ENCODE peak calls at places on chromosomes 11 and 22, in four cellular contexts. One of them, this sample, is unnamed.

GRCh38 chr11:60869451-60869825 is 2.1 kb downstream of the ZP1 start:
- DNase-seq in Caki2: no peak
- DNase-seq in AG10803: no peak
- DNase-seq in islet precursor cell: no peak
- DNase-seq in this sample: no peak

GRCh38 chr11:117443269-117444186 is 115.9 kb downstream of the CEP164 start:
- DNase-seq in Caki2: no peak
- DNase-seq in AG10803: peak
- DNase-seq in islet precursor cell: peak
- DNase-seq in this sample: peak

GRCh38 chr11:76704171-76704948 is 33.8 kb upstream of the LRRC32 start:
- DNase-seq in Caki2: no peak
- DNase-seq in AG10803: no peak
- DNase-seq in islet precursor cell: no peak
- DNase-seq in this sample: no peak

GRCh38 chr11:62554377-62554776 is 7.8 kb upstream of the AHNAK start:
- DNase-seq in AG10803: no peak
- DNase-seq in islet precursor cell: peak
- DNase-seq in Caki2: no peak
- DNase-seq in this sample: peak

GRCh38 chr22:29151316-29151715 is 54.4 kb upstream of the EMID1 start:
- DNase-seq in Caki2: no peak
- DNase-seq in AG10803: no peak
- DNase-seq in islet precursor cell: no peak
- DNase-seq in this sample: peak

GRCh38 chr22:20503816-20504215 is 3.6 kb upstream of the MED15 start:
- DNase-seq in AG10803: no peak
- DNase-seq in Caki2: peak
- DNase-seq in islet precursor cell: peak
- DNase-seq in this sample: no peak

GRCh38 chr11:74612877-74613276 is 20.5 kb downstream of the POLD3 start:
- DNase-seq in islet precursor cell: no peak
- DNase-seq in AG10803: peak
- DNase-seq in Caki2: no peak
- DNase-seq in this sample: no peak

GRCh38 chr11:20021771-20022362 is 138.4 kb downstream of the DBX1 start:
- DNase-seq in Caki2: no peak
- DNase-seq in islet precursor cell: peak
- DNase-seq in AG10803: no peak
- DNase-seq in this sample: peak

GRCh38 chr11:32385998-32386397 is 49.3 kb downstream of the WT1 start:
- DNase-seq in Caki2: peak
- DNase-seq in islet precursor cell: peak
- DNase-seq in AG10803: peak
- DNase-seq in this sample: peak

GRCh38 chr22:45329536-45329936 is 19.8 kb downstream of the FAM118A start:
- DNase-seq in Caki2: no peak
- DNase-seq in islet precursor cell: no peak
- DNase-seq in AG10803: peak
- DNase-seq in this sample: no peak

GRCh38 chr11:23995891-23996290 is 501.0 kb upstream of the LUZP2 start:
- DNase-seq in islet precursor cell: no peak
- DNase-seq in Caki2: no peak
- DNase-seq in AG10803: no peak
- DNase-seq in this sample: no peak

GRCh38 chr11:124722176-124722575 is 17.6 kb upstream of the NRGN start:
- DNase-seq in Caki2: no peak
- DNase-seq in islet precursor cell: no peak
- DNase-seq in AG10803: no peak
- DNase-seq in this sample: no peak

GRCh38 chr22:20589614-20590476 is 82.4 kb downstream of the MED15 start:
- DNase-seq in islet precursor cell: peak
- DNase-seq in Caki2: no peak
- DNase-seq in AG10803: no peak
- DNase-seq in this sample: no peak

This sample was measured in endodermal cell.